ENCODE peak calls at places on chromosomes 7 and 10, in six cellular contexts. A, U, S, Y, V and E are unnamed samples.

GRCh38 chr7:137923380-137923779 is 76.6 kb upstream of the DGKI start:
- DNase-seq in A (no peak), U (peak), S (no peak), Y (no peak), V (no peak), E (peak)

GRCh38 chr7:157318015-157318706 is 18.6 kb upstream of the DNAJB6 start:
- DNase-seq in A (no peak), U (no peak), S (no peak), Y (no peak), V (no peak), E (no peak)

GRCh38 chr7:23065974-23066373 is 39.6 kb upstream of the KLHL7 start:
- DNase-seq in A (no peak), U (no peak), S (peak), Y (no peak), V (no peak), E (peak)

GRCh38 chr7:84188811-84189405 is 5.7 kb downstream of the SEMA3A start:
- DNase-seq in A (no peak), U (peak), S (peak), Y (no peak), V (no peak), E (peak)

GRCh38 chr10:83863283-83863966 is 275.9 kb upstream of the GHITM start:
- DNase-seq in A (no peak), U (no peak), S (no peak), Y (no peak), V (no peak), E (no peak)

GRCh38 chr7:141362580-141363435 is 188.4 kb upstream of the AGK start:
- DNase-seq in A (no peak), U (peak), S (peak), Y (no peak), V (no peak), E (peak)

GRCh38 chr10:21825345-21825744 is 178.2 kb downstream of the DNAJC1 start:
- DNase-seq in A (no peak), U (peak), S (no peak), Y (no peak), V (no peak), E (no peak)

GRCh38 chr7:50473531-50473930 is 23.4 kb upstream of the FIGNL1 start:
- DNase-seq in A (no peak), U (no peak), S (no peak), Y (no peak), V (no peak), E (no peak)

GRCh38 chr10:57905866-57906265 is 361.8 kb downstream of the IPMK start:
- DNase-seq in A (no peak), U (no peak), S (no peak), Y (no peak), V (no peak), E (no peak)

GRCh38 chr10:26543567-26544306 is 105.6 kb downstream of the APBB1IP start:
- DNase-seq in A (no peak), U (no peak), S (no peak), Y (no peak), V (no peak), E (no peak)

GRCh38 chr7:141702047-141702567 is at the start of gene DENND11:
- DNase-seq in A (no peak), U (no peak), S (peak), Y (no peak), V (peak), E (peak)

GRCh38 chr10:129417164-129417563 is 49.9 kb upstream of the MGMT start:
- DNase-seq in A (no peak), U (no peak), S (peak), Y (no peak), V (no peak), E (no peak)

GRCh38 chr7:129417073-129417472 is 17.2 kb upstream of the STRIP2 start:
- DNase-seq in A (no peak), U (no peak), S (no peak), Y (no peak), V (no peak), E (no peak)

GRCh38 chr10:35443858-35444257 is 107.5 kb downstream of the CCNY start:
- DNase-seq in A (no peak), U (no peak), S (no peak), Y (no peak), V (no peak), E (no peak)

DNA sequence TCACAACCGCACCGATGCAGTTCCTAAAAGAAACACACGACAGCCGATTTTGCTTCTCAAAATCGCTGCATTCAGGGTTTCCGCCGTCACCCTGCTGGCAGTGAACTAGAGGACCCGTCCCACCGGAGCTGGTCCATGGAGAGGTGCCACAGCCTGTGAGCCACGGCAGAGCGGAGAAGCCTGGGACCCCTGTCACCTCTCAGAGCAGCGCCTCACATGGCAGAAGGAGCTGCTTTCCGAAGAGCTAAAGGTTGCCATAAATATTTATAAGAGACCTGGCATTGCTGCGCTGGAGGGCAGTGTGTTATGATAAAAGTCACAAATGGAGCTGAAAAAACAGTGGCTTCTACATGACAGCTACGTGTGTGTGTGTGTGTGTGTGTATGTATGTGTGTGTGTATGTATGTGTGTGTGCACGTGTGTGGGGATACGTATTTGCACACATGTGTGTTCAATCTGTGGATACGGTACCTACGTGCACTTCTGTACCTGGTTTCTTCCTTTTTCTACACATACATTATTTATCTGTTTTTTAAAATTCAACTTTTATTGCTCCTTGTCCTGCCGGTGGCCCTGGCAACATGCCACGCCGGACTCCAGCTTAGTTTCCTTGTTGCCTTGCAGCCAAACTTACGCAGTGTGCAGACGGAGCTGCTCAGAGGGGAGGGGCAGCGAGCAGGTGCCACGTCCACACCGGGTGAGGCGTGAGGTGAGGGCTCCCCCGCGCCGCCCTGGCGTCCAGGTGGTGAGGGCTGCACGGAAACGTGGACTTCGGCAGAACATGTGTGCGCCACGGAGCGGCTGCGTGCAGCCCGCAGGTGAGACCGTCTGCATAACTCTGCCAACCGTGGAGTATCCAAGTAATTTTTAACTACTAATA is 115.2 kb upstream of the PITRM1 start:
- DNase-seq in A (no peak), U (no peak), S (no peak), Y (no peak), V (no peak), E (no peak)
- TF ChIP-seq CTCF in A (no peak), U (no peak), S (no peak), Y (no peak), V (no peak), E (no peak)

GRCh38 chr10:123147635-123148413 is at the start of gene HMX2:
- DNase-seq in A (no peak), U (no peak), S (no peak), Y (no peak), V (no peak), E (no peak)

GRCh38 chr10:123149162-123149567 is 1.2 kb downstream of the HMX2 start:
- DNase-seq in A (no peak), U (no peak), S (no peak), Y (no peak), V (no peak), E (no peak)

GRCh38 chr10:123149568-123150228 is 1.8 kb downstream of the HMX2 start:
- DNase-seq in A (no peak), U (no peak), S (peak), Y (no peak), V (no peak), E (peak)

GRCh38 chr10:123146892-123147634 is 873 bp upstream of the HMX2 start:
- DNase-seq in A (no peak), U (no peak), S (no peak), Y (no peak), V (no peak), E (no peak)

GRCh38 chr10:123148414-123149161 is 652 bp downstream of the HMX2 start:
- DNase-seq in A (no peak), U (no peak), S (no peak), Y (no peak), V (no peak), E (no peak)
- H3K4me3 ChIP-seq in A (peak), U (peak), S (no peak), Y (peak), V (no peak), E (no peak)

DNA sequence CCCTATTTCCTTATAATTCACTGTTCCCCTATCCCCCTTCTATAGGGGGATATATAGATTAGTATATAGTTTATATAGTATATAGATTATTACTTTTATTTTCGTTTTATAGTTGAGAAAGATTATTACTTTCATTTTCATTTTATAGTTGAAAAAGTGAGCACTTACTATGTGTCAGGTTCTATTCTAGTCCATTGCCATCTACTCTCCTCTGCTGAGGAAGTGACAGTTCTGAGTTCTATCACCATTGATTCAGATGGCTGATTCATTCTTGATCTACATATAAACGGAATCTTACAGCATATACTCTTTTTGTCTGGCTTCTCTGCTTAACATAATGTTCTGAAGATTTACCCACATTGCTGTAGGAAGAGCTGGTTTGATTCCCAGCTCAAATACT is 20.7 kb upstream of the CAV2 start:
- DNase-seq in A (no peak), U (no peak), S (no peak), Y (no peak), V (no peak), E (no peak)
- TF ChIP-seq CTCF in A (no peak), U (no peak), S (no peak), Y (no peak), V (no peak), E (no peak)

GRCh38 chr10:13991353-13991752 is 339.4 kb downstream of the FRMD4A start:
- DNase-seq in A (no peak), U (no peak), S (no peak), Y (no peak), V (no peak), E (no peak)
- H3K4me3 ChIP-seq in A (peak), U (no peak), S (peak), Y (peak), V (no peak), E (no peak)

GRCh38 chr10:113298616-113299015 is 254.2 kb upstream of the HABP2 start:
- DNase-seq in A (no peak), U (no peak), S (no peak), Y (no peak), V (no peak), E (no peak)

GRCh38 chr10:113303747-113304146 is 249.1 kb upstream of the HABP2 start:
- DNase-seq in A (no peak), U (no peak), S (peak), Y (no peak), V (no peak), E (peak)

GRCh38 chr10:113300628-113301027 is 252.2 kb upstream of the HABP2 start:
- DNase-seq in A (no peak), U (no peak), S (no peak), Y (no peak), V (no peak), E (no peak)

GRCh38 chr10:113302062-113302461 is 250.8 kb upstream of the HABP2 start:
- DNase-seq in A (no peak), U (no peak), S (no peak), Y (no peak), V (no peak), E (no peak)

DNA sequence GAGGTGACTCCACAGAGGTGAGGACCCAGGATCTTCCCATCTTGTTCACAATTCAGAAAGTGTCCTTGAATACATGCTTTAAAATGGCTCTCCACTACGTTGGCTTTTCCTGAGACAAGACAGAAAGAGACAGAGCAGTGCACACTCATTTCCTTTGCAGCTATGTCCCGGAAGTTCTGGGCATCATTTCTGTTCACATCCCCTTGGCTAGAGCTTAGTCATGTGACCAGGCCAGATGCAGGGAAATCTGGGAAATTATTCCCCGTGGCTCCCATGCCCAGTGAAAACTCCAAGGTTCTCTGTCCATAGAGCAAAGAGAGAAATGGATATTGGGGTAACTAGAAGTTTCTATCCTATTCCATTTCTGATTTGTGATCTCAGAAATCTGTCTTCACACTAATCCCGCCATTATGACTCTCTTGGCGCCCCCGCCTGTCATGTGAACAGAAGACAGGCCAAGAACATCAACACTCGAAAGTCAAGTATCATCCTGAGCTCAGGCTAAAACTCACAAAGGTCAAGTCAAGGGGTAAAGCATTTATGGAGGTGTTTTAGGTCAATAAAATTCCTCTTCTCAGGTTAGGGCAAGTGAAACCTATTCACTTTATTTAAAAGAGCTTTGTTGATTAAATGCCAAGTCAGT is 251.4 kb upstream of the HABP2 start:
- DNase-seq in A (no peak), U (peak), S (no peak), Y (no peak), V (no peak), E (no peak)
- TF ChIP-seq CTCF in A (no peak), U (no peak), S (no peak), Y (no peak), V (no peak), E (no peak)